ENCODE peak calls at places on chromosomes 5 and 9, in eight cellular contexts. C is stomach, H is colonic mucosa, B is IMR-90, S is foreskin keratinocyte, D is PC-9, V is endodermal cell, R is endothelial cell of umbilical vein. P is an unnamed sample.

GRCh38 chr9:68500457-68501158 is 40.1 kb downstream of the TMEM252 start:
- DNase-seq in C (no peak), H (no peak), B (peak; percentile 70), S (no peak), D (no peak), V (no peak), R (no peak), P (no peak)

GRCh38 chr9:121645003-121645402 is 6.4 kb upstream of the DAB2IP start:
- DNase-seq in C (peak; percentile 65), H (no peak), B (no peak), S (no peak), D (no peak), V (no peak), R (no peak), P (no peak)

GRCh38 chr5:61623401-61624069 is 291.5 kb downstream of the ZSWIM6 start:
- DNase-seq in C (no peak), H (no peak), B (no peak), S (no peak), D (no peak), V (peak; percentile 74), R (peak; percentile 21), P (no peak)

GRCh38 chr5:140351609-140352334 is 5.4 kb upstream of the HBEGF start:
- DNase-seq in C (no peak), H (peak; percentile 87), B (peak; percentile 70), S (no peak), D (peak; percentile 54), V (peak; percentile 85), R (peak; percentile 79), P (no peak)

GRCh38 chr9:20292002-20292401 is 330.3 kb downstream of the MLLT3 start:
- DNase-seq in C (no peak), H (no peak), B (peak; percentile 72), S (no peak), D (no peak), V (no peak), R (peak; percentile 4), P (no peak)

GRCh38 chr5:9251379-9251980 is 294.4 kb downstream of the SEMA5A start:
- DNase-seq in C (no peak), H (no peak), B (peak; percentile 80), S (peak; percentile 33), D (no peak), V (no peak), R (no peak), P (no peak)

GRCh38 chr5:27266184-27266583 is 227.8 kb upstream of the CDH9 start:
- DNase-seq in C (no peak), H (no peak), B (no peak), S (no peak), D (no peak), V (no peak), R (no peak), P (no peak)

GRCh38 chr9:79985276-79985675 is 413.5 kb downstream of the TLE4 start:
- DNase-seq in C (no peak), H (no peak), B (no peak), S (no peak), D (no peak), V (no peak), R (no peak), P (no peak)

GRCh38 chr9:133483611-133484010 is 4.7 kb upstream of the SLC2A6 start:
- DNase-seq in C (no peak), H (no peak), B (no peak), S (no peak), D (no peak), V (no peak), R (no peak), P (no peak)

GRCh38 chr5:16957305-16958165 is 21.4 kb upstream of the MYO10 start:
- DNase-seq in C (no peak), H (no peak), B (peak; percentile 98), S (peak; percentile 93), D (no peak), V (no peak), R (peak; percentile 89), P (no peak)

GRCh38 chr5:174313615-174314014 is 268.1 kb downstream of the NSG2 start:
- DNase-seq in C (no peak), H (no peak), B (no peak), S (no peak), D (no peak), V (peak; percentile 16), R (no peak), P (no peak)

GRCh38 chr9:116389546-116390305 is 236.1 kb downstream of the PAPPA start:
- DNase-seq in C (no peak), H (no peak), B (no peak), S (no peak), D (no peak), V (no peak), R (no peak), P (no peak)

DNA sequence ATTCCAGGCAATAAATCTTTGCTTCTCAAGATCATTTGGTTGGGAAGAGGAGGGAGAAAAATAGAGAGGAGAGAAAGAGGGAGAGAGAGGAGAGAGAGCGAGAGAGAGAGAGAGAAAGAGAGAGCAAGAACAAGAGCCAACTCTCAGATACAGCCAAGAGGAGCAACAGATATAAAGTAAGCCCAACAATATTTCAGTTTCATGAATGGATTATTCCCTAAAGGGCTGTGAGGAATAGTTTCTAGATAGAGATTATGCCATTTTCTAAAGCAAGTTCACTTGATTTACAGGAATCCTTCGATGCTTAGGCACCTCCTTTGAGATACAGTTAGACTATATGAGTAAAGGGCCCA is 126.3 kb upstream of the ANKRD55 start:
- DNase-seq in C (no peak), H (no peak), B (no peak), S (no peak), D (no peak), V (no peak), R (no peak), P (no peak)
- H3K4me1 ChIP-seq in C (peaks cover 33% of the 10 kb centered on the region), H (no peaks in the 10 kb centered on the region), B (peaks cover 4% of the 10 kb centered on the region), S (peaks cover 18% of the 10 kb centered on the region), D (peaks cover 53% of the 10 kb centered on the region), V (peaks cover 7% of the 10 kb centered on the region), R (peaks cover 4% of the 10 kb centered on the region), P (peaks cover 8% of the 10 kb centered on the region)

GRCh38 chr5:65812648-65813047 is 90.6 kb downstream of the NLN start:
- DNase-seq in C (peak; percentile 46), H (peak; percentile 82), B (no peak), S (no peak), D (peak; percentile 68), V (no peak), R (no peak), P (no peak)

GRCh38 chr5:65808818-65809217 is 86.8 kb downstream of the NLN start:
- DNase-seq in C (no peak), H (no peak), B (peak; percentile 62), S (no peak), D (no peak), V (no peak), R (no peak), P (no peak)

GRCh38 chr5:65811004-65811403 is 89.0 kb downstream of the NLN start:
- DNase-seq in C (no peak), H (peak; percentile 57), B (peak; percentile 87), S (peak; percentile 37), D (no peak), V (no peak), R (no peak), P (no peak)

GRCh38 chr5:65809817-65810531 is 88.0 kb downstream of the NLN start:
- DNase-seq in C (peak; percentile 75), H (peak; percentile 85), B (peak; percentile 62), S (no peak), D (peak; percentile 89), V (no peak), R (no peak), P (no peak)

GRCh38 chr5:65811895-65812294 is 89.9 kb downstream of the NLN start:
- DNase-seq in C (peak; percentile 39), H (peak; percentile 26), B (peak; percentile 56), S (no peak), D (peak; percentile 70), V (no peak), R (no peak), P (no peak)
- H3K4me1 ChIP-seq in C (no peaks in the 10 kb centered on the region), H (no peaks in the 10 kb centered on the region), B (peaks cover 14% of the 10 kb centered on the region), S (peaks cover 15% of the 10 kb centered on the region), D (peaks cover 80% of the 10 kb centered on the region), V (no peaks in the 10 kb centered on the region), R (peaks cover 4% of the 10 kb centered on the region), P (no peaks in the 10 kb centered on the region)

GRCh38 chr5:132479073-132479811 is 11.3 kb downstream of the IRF1 start:
- DNase-seq in C (no peak), H (no peak), B (no peak), S (no peak), D (no peak), V (no peak), R (no peak), P (no peak)

GRCh38 chr5:132479812-132480441 is 10.6 kb downstream of the IRF1 start:
- DNase-seq in C (no peak), H (no peak), B (no peak), S (no peak), D (no peak), V (no peak), R (no peak), P (no peak)

GRCh38 chr5:132483101-132483500 is 7.5 kb downstream of the IRF1 start:
- DNase-seq in C (peak; percentile 16), H (no peak), B (no peak), S (no peak), D (no peak), V (no peak), R (no peak), P (no peak)

GRCh38 chr5:132480546-132481242 is 9.9 kb downstream of the IRF1 start:
- DNase-seq in C (no peak), H (no peak), B (no peak), S (no peak), D (no peak), V (no peak), R (no peak), P (no peak)

DNA sequence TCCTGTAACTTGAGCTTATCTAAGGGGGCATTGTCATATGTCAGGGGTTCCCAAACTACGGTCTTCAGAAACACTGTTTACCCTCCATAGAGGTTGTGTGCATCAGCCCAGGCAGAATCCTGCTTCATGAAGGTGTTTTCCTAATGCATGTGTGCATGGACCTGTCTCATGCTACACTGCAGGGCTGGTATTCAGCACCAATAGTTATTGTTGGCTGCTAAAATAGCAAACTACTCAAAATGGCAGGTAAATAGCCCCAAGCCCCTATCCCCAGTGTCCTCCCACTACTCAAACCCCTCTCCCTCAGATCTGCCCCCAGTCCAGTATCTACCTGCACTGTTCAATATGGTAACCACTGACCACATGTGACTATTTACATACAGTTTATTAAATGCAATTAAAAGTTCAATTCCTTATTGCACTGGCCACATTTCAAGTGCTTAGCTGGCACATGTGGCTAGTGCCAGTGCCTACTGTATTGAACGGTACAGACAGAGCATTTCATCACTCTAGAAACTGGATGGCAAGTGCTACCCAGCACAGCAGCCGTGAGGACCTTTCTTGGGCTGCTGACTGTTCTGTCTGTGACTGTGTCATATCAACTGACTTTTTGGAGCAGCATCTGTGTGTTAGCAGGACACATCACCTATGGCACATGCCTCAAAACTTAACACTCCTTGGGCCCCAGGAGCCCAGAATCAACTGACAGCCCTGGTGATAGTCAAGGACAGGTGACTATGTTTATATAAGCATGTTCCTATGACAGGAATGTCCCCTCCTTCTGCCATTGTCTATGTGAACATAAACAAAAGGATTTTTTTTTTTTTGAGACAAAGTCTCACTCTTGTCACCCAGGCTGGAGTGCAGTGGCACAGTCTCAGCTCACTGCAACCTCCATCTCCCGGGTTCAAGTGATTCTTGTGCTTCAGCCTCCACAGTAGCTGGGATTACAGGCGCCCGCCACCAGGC is 9.0 kb downstream of the IRF1 start:
- DNase-seq in C (no peak), H (no peak), B (no peak), S (no peak), D (no peak), V (peak; percentile 41), R (no peak), P (no peak)
- H3K4me1 ChIP-seq in C (peaks cover 43% of the 10 kb centered on the region), H (peaks cover 25% of the 10 kb centered on the region), B (no peaks in the 10 kb centered on the region), S (peaks cover 11% of the 10 kb centered on the region), D (no peaks in the 10 kb centered on the region), V (no peaks in the 10 kb centered on the region), R (no peaks in the 10 kb centered on the region), P (peaks cover 71% of the 10 kb centered on the region)

GRCh38 chr9:36316049-36316448 is 57.8 kb upstream of the GNE start:
- DNase-seq in C (no peak), H (no peak), B (no peak), S (no peak), D (no peak), V (no peak), R (no peak), P (no peak)
- H3K4me1 ChIP-seq in C (peaks cover 50% of the 10 kb centered on the region), H (peaks cover 10% of the 10 kb centered on the region), B (no peaks in the 10 kb centered on the region), S (peaks cover 26% of the 10 kb centered on the region), D (peaks cover 61% of the 10 kb centered on the region), V (peaks cover 20% of the 10 kb centered on the region), R (peaks cover 7% of the 10 kb centered on the region), P (peaks cover 6% of the 10 kb centered on the region)

P was measured in left lung.